ENCODE peak calls at places on chromosome 17, in four cellular contexts. G, I, W and C are unnamed samples.

GRCh38 chr17:79749156-79749815 is 18.5 kb downstream of the ENPP7 start:
- DNase-seq in I (no peak), W (peak; percentile 49), G (no peak), C (peak; percentile 73)

GRCh38 chr17:13346592-13346991 is 255.1 kb downstream of the HS3ST3A1 start:
- DNase-seq in I (no peak), W (no peak), G (no peak), C (no peak)

GRCh38 chr17:61839300-61839786 is 24.0 kb downstream of the BRIP1 start:
- DNase-seq in G (no peak), W (no peak), I (no peak), C (no peak)

GRCh38 chr17:77353684-77354419 is 213.1 kb downstream of the SEC14L1 start:
- DNase-seq in G (no peak), I (no peak), W (no peak), C (no peak)

GRCh38 chr17:5069724-5070123 is 8.5 kb upstream of the ZFP3 start:
- DNase-seq in I (no peak), G (no peak), W (no peak), C (no peak)

GRCh38 chr17:19338031-19338990 is 24.2 kb downstream of the B9D1 start:
- DNase-seq in I (peak; percentile 52), G (peak; percentile 81), W (peak; percentile 50), C (peak; percentile 59)

GRCh38 chr17:19354123-19354522 is 8.4 kb downstream of the B9D1 start:
- DNase-seq in W (peak; percentile 81), G (no peak), I (no peak), C (peak; percentile 83)

GRCh38 chr17:57097832-57098421 is 12.9 kb downstream of the AKAP1 start:
- DNase-seq in W (peak; percentile 61), I (no peak), G (no peak), C (peak; percentile 86)

GRCh38 chr17:81142301-81143199 is 22.8 kb upstream of the PVALEF start:
- DNase-seq in W (peak; percentile 75), I (peak; percentile 45), G (peak; percentile 88), C (peak; percentile 79)

GRCh38 chr17:72380120-72380519 is 259.3 kb downstream of the SOX9 start:
- DNase-seq in I (no peak), G (no peak), W (peak; percentile 57), C (no peak)

GRCh38 chr17:27956601-27957445 is 63.7 kb upstream of the LYRM9 start:
- DNase-seq in G (no peak), I (no peak), W (no peak), C (peak; percentile 54)

GRCh38 chr17:81918762-81919545 is 978 bp upstream of the SIRT7 start:
- DNase-seq in W (no peak), G (no peak), I (no peak), C (no peak)

GRCh38 chr17:5877366-5877765 is 192.8 kb upstream of the WSCD1 start:
- DNase-seq in I (no peak), G (no peak), W (no peak), C (no peak)

GRCh38 chr17:63382826-63383225 is 63.3 kb downstream of the CYB561 start:
- DNase-seq in G (no peak), I (no peak), W (no peak), C (peak; percentile 43)

GRCh38 chr17:67594115-67594878 is 123.4 kb upstream of the NOL11 start:
- DNase-seq in W (no peak), I (no peak), G (no peak), C (no peak)

GRCh38 chr17:57553991-57554825 is 190.9 kb downstream of the CCDC182 start:
- DNase-seq in G (peak; percentile 72), W (peak; percentile 94), I (no peak), C (peak; percentile 69)

DNA sequence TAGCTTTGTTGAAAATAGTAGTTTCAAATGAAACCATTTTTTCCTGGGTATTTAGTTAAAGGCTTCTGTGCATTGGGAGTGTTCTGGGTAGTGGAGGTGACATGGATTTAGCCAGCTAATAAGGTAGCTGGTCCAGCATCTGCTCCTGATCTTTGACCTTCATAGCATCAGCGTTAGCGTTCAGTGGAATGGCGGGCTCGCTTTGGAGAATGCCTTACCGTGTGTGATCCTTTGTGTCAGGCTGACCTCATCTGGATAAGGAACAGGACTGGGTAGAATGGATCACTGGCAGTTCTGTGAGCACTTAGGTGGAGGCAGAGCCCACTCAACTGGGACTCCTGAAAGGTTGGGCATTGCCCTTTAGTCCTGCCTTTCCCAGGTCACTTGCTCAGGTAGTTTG is 3.7 kb downstream of the SAP30BP start:
- DNase-seq in G (no peak), W (no peak), I (no peak), C (no peak)
- TF ChIP-seq CTCF in G (no peak), W (no peak), I (no peak), C (no peak)

DNA sequence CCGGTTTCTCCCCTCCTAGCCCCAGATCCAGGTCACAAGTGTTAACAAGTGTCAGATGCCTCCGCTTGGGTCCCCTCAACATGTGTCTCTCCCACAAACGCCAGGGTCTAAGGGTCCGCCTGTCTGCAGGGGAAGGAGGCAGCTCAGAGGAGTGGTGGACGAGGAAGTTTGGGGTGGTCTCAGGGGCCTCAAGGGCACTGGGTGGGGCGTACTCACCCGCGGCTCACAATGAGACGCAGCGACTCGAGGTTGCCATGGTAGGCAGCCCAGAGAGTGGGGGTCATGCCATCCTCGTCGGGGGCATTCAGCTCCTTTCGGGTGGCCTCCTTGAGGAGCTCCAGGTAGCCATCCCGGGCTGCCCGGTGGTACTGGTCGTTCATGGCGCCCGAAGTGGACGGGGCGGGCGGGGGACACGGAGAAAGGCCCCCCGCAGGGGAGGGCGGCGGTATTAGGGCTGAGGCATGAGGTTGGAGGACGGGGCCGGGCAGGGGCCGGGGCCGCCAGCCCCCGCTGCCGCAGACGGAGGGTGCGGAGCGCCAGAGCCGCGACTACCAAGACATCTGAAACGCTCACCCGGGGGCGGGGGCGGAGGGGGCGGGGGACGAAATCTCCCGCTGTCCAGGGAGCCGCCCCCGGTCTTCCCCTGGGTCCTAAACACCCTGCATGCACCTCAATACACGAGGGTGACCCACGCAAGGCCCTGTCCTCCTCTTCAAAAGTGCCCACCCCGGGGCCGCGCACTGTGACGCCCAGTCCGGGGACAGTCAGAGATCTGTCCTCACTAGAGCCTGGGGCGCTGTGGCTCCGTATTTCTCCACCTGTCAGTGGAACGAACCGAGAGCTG is at the start of gene USH1G:
- DNase-seq in I (peak; percentile 7), W (no peak), G (no peak), C (no peak)
- H3K4me3 ChIP-seq in I (peak within 1 kb of the TSS; percentile 41), W (peak within 1 kb of the TSS; percentile 27), G (peak within 1 kb of the TSS; percentile 47), C (peak within 1 kb of the TSS; percentile 17)

GRCh38 chr17:1716076-1716911 is 6.1 kb upstream of the TLCD2 start:
- DNase-seq in G (peak; percentile 100), W (peak; percentile 100), I (peak; percentile 100), C (peak; percentile 100)
- TF ChIP-seq CTCF in G (no peak), W (no peak), I (no peak), C (peak; percentile 11)

DNA sequence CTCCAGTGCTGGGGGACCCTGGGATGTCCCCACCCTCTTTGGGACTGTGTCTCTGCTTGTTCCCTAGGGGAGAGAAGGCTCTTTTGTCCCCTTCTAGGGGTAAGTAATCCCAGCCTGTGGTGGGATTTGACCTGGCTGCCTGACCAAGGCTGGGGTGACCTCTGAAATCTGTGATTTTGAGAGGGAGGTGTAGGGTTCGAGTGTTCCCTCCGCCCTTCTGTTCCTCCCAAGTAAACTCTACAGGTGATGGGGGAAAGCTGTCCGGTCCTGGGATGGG is 617 bp downstream of the TMEM92 start:
- DNase-seq in G (peak; percentile 6), W (no peak), I (no peak), C (no peak)
- H3K4me3 ChIP-seq in G (peak overlapping the region; percentile 50), W (no peak overlapping the region), I (no peak overlapping the region), C (no peak overlapping the region)

DNA sequence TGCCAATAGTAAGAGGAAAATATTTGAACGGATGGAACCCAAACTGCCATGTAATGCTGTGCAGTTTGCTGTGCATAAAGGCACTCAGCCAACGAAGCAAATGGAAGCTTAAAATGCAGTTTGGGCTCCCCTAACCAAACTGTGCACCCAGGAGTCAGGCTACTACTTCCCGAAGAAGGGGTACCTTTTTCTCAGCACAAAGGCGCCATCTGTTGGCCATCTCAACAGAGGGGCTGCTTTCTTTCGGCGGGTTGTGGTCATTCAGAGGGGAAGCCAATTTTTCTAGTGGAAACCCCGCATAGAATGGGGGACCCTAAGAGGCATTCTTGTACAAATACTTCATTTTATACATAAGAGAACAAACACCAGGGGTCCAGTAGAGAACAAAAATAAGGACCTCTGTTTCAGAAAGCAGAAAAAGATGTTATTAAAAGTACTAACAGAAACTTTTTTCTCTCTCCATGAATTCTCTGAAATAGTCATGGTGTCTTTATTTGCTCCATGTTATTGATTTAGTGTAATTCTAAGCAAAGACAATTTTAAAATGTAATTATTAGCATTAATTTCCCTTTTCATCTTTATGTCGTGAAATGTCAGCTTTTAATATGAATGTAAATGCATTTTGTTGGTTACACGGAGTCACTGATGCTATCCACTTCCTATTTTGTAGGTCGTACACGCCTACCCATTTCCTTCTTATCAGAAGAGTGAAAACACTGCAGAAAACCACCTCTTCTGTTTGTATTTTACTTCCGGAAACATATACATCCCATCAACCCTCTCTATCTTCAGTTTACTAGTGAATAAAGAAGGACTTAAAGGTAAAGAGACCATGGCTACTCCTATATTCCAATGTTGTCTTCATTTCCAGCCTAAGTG is 453.3 kb downstream of the KCNJ2 start:
- DNase-seq in W (peak; percentile 12), G (peak; percentile 51), I (no peak), C (peak; percentile 24)
- TF ChIP-seq CTCF in W (peak; percentile 52), G (peak; percentile 56), I (no peak), C (peak; percentile 48)

DNA sequence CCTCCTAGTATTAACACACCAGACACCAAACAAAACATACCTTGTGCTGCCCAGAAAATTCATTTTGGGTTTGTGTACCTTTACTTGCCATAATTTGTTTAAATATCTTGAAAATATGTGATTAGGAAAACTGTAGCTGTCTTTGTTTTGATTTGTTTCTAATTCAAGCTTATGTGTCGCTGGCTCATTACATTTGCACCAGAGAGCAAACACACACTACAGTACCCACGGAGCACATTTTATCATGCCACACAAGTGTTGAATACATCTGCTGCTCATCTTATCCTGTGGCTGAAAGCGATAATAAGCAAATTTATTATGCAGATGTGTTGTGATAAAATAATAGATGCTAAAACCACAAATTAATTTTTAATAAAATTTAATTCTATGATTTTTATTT is 63.1 kb downstream of the SPAG9 start:
- DNase-seq in I (no peak), W (no peak), G (no peak), C (no peak)
- H3K4me3 ChIP-seq in I (no peak overlapping the region), W (no peak overlapping the region), G (no peak overlapping the region), C (no peak overlapping the region)

GRCh38 chr17:30554839-30555751 is 77.9 kb downstream of the GOSR1 start:
- DNase-seq in G (peak; percentile 37), W (peak; percentile 21), I (no peak), C (peak; percentile 42)
- TF ChIP-seq CTCF in G (no peak), W (peak; percentile 23), I (no peak), C (peak; percentile 33)